ENCODE peak calls at places on chromosomes 2 and 18, in ten cellular contexts. V, A, J, N, C, H, W, Z, R and K are unnamed samples.
A peak's percentile ranks its signal among the peaks of the same experiment; 100 is the strongest.

GRCh38 chr2:173544621-173545363 is 190.1 kb downstream of the CDCA7 start:
- DNase-seq in A (no peak), H (no peak), R (no peak), W (no peak), Z (no peak), V (no peak), C (no peak), N (no peak), J (no peak), K (no peak)

GRCh38 chr18:72868666-72869661 is 1.2 kb upstream of the NETO1 start:
- DNase-seq in A (peak; percentile 77), N (peak; percentile 42), Z (no peak), C (no peak), H (no peak), R (no peak), W (no peak), J (no peak), V (no peak), K (no peak)

GRCh38 chr2:158477202-158477601 is 20.4 kb downstream of the PKP4 start:
- DNase-seq in N (no peak), A (no peak), C (no peak), W (no peak), Z (no peak), V (no peak), J (no peak), H (no peak), R (no peak), K (no peak)

GRCh38 chr2:122433123-122433754 is 677.8 kb downstream of the TSN start:
- DNase-seq in C (peak; percentile 62), W (no peak), V (no peak), Z (no peak), A (no peak), R (peak; percentile 43), H (no peak), N (no peak), J (no peak), K (no peak)

GRCh38 chr2:238868067-238868524 is 20.2 kb downstream of the TWIST2 start:
- DNase-seq in R (no peak), A (peak; percentile 68), J (no peak), N (no peak), W (no peak), C (no peak), V (no peak), H (no peak), Z (no peak), K (peak; percentile 71)

GRCh38 chr2:217996345-217996744 is 6.5 kb downstream of the TNS1 start:
- DNase-seq in N (no peak), R (peak; percentile 77), H (peak; percentile 71), Z (peak; percentile 63), J (no peak), V (no peak), A (no peak), C (no peak), W (no peak), K (no peak)

GRCh38 chr2:207902822-207903221 is 122.5 kb downstream of the PLEKHM3 start:
- DNase-seq in N (no peak), V (no peak), W (no peak), C (no peak), J (peak; percentile 64), A (no peak), R (no peak), Z (no peak), H (no peak), K (no peak)

GRCh38 chr18:457120-457519 is 43.4 kb downstream of the COLEC12 start:
- DNase-seq in V (peak; percentile 29), C (no peak), R (no peak), A (no peak), N (peak; percentile 53), H (peak; percentile 43), Z (peak; percentile 46), J (no peak), W (no peak), K (peak; percentile 82)

GRCh38 chr2:112198780-112199179 is 56.1 kb downstream of the ZC3H8 start:
- DNase-seq in V (no peak), W (no peak), J (no peak), Z (no peak), A (no peak), C (no peak), H (no peak), N (no peak), R (no peak), K (no peak)

DNA sequence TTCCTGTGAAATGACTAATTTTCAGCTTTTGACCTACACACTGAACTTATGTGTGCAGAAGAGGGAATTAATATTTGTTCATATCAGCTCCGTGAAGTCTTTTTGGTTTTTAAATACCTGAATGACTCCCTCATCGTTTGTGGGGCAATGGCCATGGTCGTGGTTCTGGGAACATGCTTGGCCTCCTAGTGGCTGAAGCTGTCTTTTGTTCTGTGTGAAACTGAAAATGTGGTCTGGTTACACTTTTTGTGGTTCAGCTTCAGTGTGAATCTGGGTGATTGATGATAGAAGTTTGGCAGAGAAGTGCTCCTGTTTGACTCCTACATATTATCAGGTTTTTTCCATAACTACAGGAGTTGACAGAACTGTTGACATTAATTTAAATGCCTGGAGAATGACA is 408.2 kb downstream of the THSD7B start:
- DNase-seq in V (no peak), N (no peak), Z (no peak), A (no peak), R (no peak), C (no peak), H (no peak), J (no peak), W (no peak), K (no peak)
- TF ChIP-seq CTCF in V (no peak), N (peak; percentile 40), Z (no peak), A (no peak), R (no peak), C (no peak), H (no peak), J (no peak), W (no peak), K (no peak)

GRCh38 chr2:63846487-63846886 is 4.8 kb downstream of the UGP2 start:
- DNase-seq in H (no peak), R (no peak), A (no peak), Z (no peak), V (no peak), C (no peak), J (no peak), W (no peak), N (no peak), K (no peak)
- H3K4me1 ChIP-seq in H (peaks cover 13% of the 10 kb centered on the region), R (peaks cover 39% of the 10 kb centered on the region), A (peaks cover 77% of the 10 kb centered on the region), Z (peaks cover 73% of the 10 kb centered on the region), V (peaks cover 64% of the 10 kb centered on the region), C (peaks cover 62% of the 10 kb centered on the region), J (peaks cover 4% of the 10 kb centered on the region), W (peaks cover 30% of the 10 kb centered on the region), N (peaks cover 62% of the 10 kb centered on the region), K (no peaks in the 10 kb centered on the region)

GRCh38 chr18:79401494-79402208 is 5.9 kb downstream of the NFATC1 start:
- DNase-seq in C (peak; percentile 39), N (no peak), H (no peak), R (no peak), V (no peak), A (peak; percentile 84), Z (peak; percentile 22), W (no peak), J (no peak), K (peak; percentile 56)

GRCh38 chr18:79403723-79404566 is 8.2 kb downstream of the NFATC1 start:
- DNase-seq in Z (no peak), V (no peak), A (peak; percentile 75), N (no peak), J (no peak), H (no peak), C (peak; percentile 31), W (no peak), R (no peak), K (no peak)

GRCh38 chr18:79402209-79402576 is 6.5 kb downstream of the NFATC1 start:
- DNase-seq in Z (peak; percentile 18), V (no peak), W (no peak), R (no peak), N (no peak), J (no peak), C (peak; percentile 44), A (peak; percentile 79), H (no peak), K (no peak)

GRCh38 chr18:79404567-79404910 is 8.8 kb downstream of the NFATC1 start:
- DNase-seq in Z (no peak), A (peak; percentile 82), N (no peak), V (no peak), R (no peak), W (no peak), J (no peak), C (no peak), H (no peak), K (no peak)

DNA sequence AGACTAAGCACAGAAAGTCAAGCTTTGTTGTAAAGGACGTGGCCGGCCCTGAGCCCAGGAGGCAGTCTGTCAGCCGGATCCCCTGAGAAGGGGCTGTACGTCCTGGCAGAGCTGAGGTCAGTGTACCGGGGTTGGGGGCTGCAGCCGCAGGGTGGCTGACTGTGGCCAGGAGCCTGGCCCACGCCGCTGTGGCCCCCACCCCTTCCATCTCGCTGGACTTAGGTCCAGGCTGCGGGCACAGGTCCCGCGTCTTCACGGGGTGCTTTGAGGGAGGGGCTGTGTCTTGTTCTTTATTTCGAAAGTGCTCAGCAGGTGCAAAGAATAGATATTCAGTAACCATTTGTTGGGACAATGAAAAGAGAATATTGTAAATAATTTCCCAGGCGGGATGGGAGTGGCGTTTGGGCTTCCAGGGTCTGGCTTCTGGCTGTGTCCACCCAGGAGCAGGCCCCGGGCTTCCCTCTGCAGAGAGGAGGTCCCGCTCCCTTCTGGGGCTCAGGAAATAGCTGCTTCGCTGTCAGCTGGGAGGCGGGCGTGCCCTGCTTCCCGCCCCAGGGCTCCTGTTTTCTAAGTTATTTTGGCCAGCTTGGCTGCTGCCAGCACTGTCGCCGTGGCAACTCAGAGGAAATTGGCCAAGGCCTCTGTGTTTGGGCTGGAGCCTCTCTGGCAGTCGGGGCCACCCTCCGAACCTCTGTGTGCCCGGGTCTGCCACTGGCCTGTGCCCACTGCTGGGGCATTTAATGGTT is 7.4 kb downstream of the NFATC1 start:
- DNase-seq in Z (peak; percentile 79), R (no peak), H (peak; percentile 61), V (peak; percentile 71), A (peak; percentile 91), W (no peak), C (peak; percentile 64), N (no peak), J (peak; percentile 60), K (peak; percentile 89)
- H3K4me3 ChIP-seq in Z (peak overlapping the region; percentile 42), R (no peak overlapping the region), H (no peak overlapping the region), V (no peak overlapping the region), A (peak overlapping the region; percentile 22), W (no peak overlapping the region), C (no peak overlapping the region), N (no peak overlapping the region), J (no peak overlapping the region), K (no peak overlapping the region)

DNA sequence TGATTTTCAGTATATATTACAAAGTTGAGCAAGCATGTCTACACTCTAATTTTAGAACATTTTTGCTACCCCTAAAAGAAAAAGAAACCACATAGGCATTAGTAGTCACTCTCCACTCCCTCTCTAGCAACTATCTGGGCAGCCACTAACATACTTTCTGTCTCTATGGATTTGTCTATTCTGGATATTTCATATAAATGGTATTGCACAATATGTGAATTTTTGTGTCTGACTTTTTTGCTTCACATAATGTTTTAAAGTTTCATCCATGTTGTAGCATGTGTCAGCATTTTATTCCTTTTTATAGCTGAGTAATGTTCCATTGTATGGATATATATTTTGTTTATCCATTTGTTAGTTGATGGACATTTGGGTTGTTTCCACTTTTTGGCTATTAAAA is 232.5 kb upstream of the CTAGE1 start:
- DNase-seq in W (no peak), R (no peak), N (no peak), J (no peak), A (no peak), V (no peak), C (no peak), H (no peak), Z (no peak), K (no peak)
- TF ChIP-seq CTCF in W (no peak), R (no peak), N (no peak), J (no peak), A (no peak), V (no peak), C (no peak), H (no peak), Z (no peak), K (no peak)